ENCODE peak calls at places on chromosomes 5 and 9, in seven cellular contexts. E is choroid plexus epithelial cell; N is tibial artery; D is A172; Z is CD4-positive, alpha-beta memory T cell; O is EL; A is HCT116. S is an unnamed sample.

GRCh38 chr9:15286288-15286834 is 20.7 kb downstream of the TTC39B start:
- DNase-seq in A (no peak), D (no peak), O (no peak), Z (no peak), E (no peak), N (no peak), S (no peak)

GRCh38 chr5:1540831-1541661 is 17.3 kb upstream of the LPCAT1 start:
- DNase-seq in A (no peak), D (no peak), N (peak; percentile 56), O (no peak), E (no peak), Z (no peak), S (no peak)

GRCh38 chr5:74499236-74499635 is 141.3 kb downstream of the ENC1 start:
- DNase-seq in N (no peak), Z (no peak), E (no peak), A (no peak), D (no peak), O (no peak), S (no peak)

GRCh38 chr5:124741711-124742496 is 4.5 kb downstream of the ZNF608 start:
- DNase-seq in A (peak; percentile 75), D (peak; percentile 96), N (no peak), O (peak; percentile 91), E (peak; percentile 96), Z (no peak), S (peak; percentile 50)

GRCh38 chr5:15943487-15943886 is 236.1 kb downstream of the MARCHF11 start:
- DNase-seq in A (no peak), N (no peak), O (peak; percentile 71), D (peak; percentile 2), Z (no peak), E (peak; percentile 57), S (no peak)

GRCh38 chr9:34987160-34988040 is 2.1 kb upstream of the DNAJB5 start:
- DNase-seq in A (no peak), E (no peak), N (peak; percentile 65), O (no peak), D (no peak), Z (no peak), S (no peak)

GRCh38 chr9:114501786-114502682 is 3.2 kb downstream of the WHRN start:
- DNase-seq in D (peak; percentile 49), Z (no peak), E (peak; percentile 64), O (peak; percentile 53), A (no peak), N (no peak), S (peak; percentile 32)

GRCh38 chr9:34242830-34243229 is 64.0 kb downstream of the UBAP1 start:
- DNase-seq in E (no peak), N (no peak), A (no peak), D (no peak), O (no peak), Z (no peak), S (no peak)

GRCh38 chr5:137606401-137606800 is 107.3 kb upstream of the SPOCK1 start:
- DNase-seq in E (no peak), A (no peak), Z (no peak), N (no peak), D (no peak), O (no peak), S (no peak)

GRCh38 chr9:125436613-125437443 is 175.2 kb downstream of the GAPVD1 start:
- DNase-seq in O (no peak), Z (no peak), D (no peak), N (peak; percentile 39), A (no peak), E (no peak), S (no peak)

GRCh38 chr5:128053291-128053954 is 30.1 kb upstream of the SLC12A2 start:
- DNase-seq in A (no peak), Z (no peak), E (peak; percentile 70), O (peak; percentile 17), D (no peak), N (no peak), S (no peak)

GRCh38 chr5:7397935-7398334 is 2.0 kb downstream of the ADCY2 start:
- DNase-seq in E (no peak), D (no peak), N (no peak), Z (no peak), A (no peak), O (no peak), S (no peak)

GRCh38 chr9:93297659-93298497 is 113.9 kb downstream of the WNK2 start:
- DNase-seq in D (no peak), A (no peak), E (no peak), N (peak; percentile 53), Z (no peak), O (no peak), S (peak; percentile 72)

GRCh38 chr9:27945386-27945785 is 372.1 kb upstream of the C9orf72 start:
- DNase-seq in A (no peak), E (peak; percentile 2), Z (no peak), O (no peak), N (no peak), D (peak; percentile 10), S (no peak)

GRCh38 chr5:141182248-141182647 is at the start of gene PCDHB16:
- DNase-seq in N (no peak), D (peak; percentile 64), O (peak; percentile 38), Z (no peak), A (no peak), E (peak; percentile 4), S (peak; percentile 60)

GRCh38 chr5:96718635-96719077 is 56.5 kb downstream of the CAST start:
- DNase-seq in E (no peak), Z (no peak), N (no peak), A (no peak), D (no peak), O (no peak), S (no peak)

GRCh38 chr9:96021616-96022444 is 146.3 kb downstream of the ERCC6L2 start:
- DNase-seq in O (no peak), E (no peak), Z (no peak), A (no peak), D (no peak), N (no peak), S (peak; percentile 54)

GRCh38 chr9:93576296-93577044 is at the start of gene PHF2:
- DNase-seq in D (no peak), N (peak; percentile 42), O (peak; percentile 30), A (no peak), E (no peak), Z (peak; percentile 42), S (peak; percentile 79)

GRCh38 chr5:140101179-140101578 is 12.7 kb upstream of the PURA start:
- DNase-seq in Z (no peak), A (no peak), D (no peak), O (no peak), N (no peak), E (no peak), S (no peak)

GRCh38 chr9:14373726-14374125 is 59.8 kb upstream of the NFIB start:
- DNase-seq in Z (no peak), D (no peak), A (no peak), E (peak; percentile 34), O (no peak), N (no peak), S (no peak)

GRCh38 chr9:136017813-136018190 is 56.6 kb upstream of the UBAC1 start:
- DNase-seq in A (no peak), D (no peak), N (peak; percentile 63), Z (no peak), E (no peak), O (no peak), S (no peak)

GRCh38 chr5:126971455-126972019 is 58.8 kb downstream of the MARCHF3 start:
- DNase-seq in O (no peak), E (no peak), D (no peak), Z (no peak), A (no peak), N (no peak), S (no peak)

GRCh38 chr5:14506661-14507060 is 74.9 kb upstream of the OTULINL start:
- DNase-seq in Z (no peak), E (no peak), N (no peak), A (no peak), D (no peak), O (no peak), S (no peak)

GRCh38 chr5:81778642-81779041 is 27.7 kb upstream of the SSBP2 start:
- DNase-seq in N (no peak), A (no peak), D (peak; percentile 49), E (peak; percentile 58), O (peak; percentile 45), Z (no peak), S (no peak)